ENCODE peak calls at places on chromosomes 1 and 21, in ten cellular contexts. One of them, this sample, is unnamed.

GRCh38 chr1:8706995-8707396 is 110.4 kb downstream of the RERE start:
- DNase-seq in mucosa of descending colon: no peak
- DNase-seq in AG09309: no peak
- DNase-seq in ovary: no peak
- DNase-seq in fibroblast of villous mesenchyme: peak
- DNase-seq in GM06990: no peak
- DNase-seq in fibroblast of mammary gland: no peak
- DNase-seq in mesothelial cell of epicardium: no peak
- DNase-seq in upper lobe of right lung: no peak
- DNase-seq in ascending aorta: no peak
- DNase-seq in this sample: no peak

GRCh38 chr21:45364464-45365185 is 40.3 kb upstream of the COL18A1 start:
- DNase-seq in mucosa of descending colon: peak
- DNase-seq in AG09309: no peak
- DNase-seq in ovary: no peak
- DNase-seq in fibroblast of villous mesenchyme: peak
- DNase-seq in GM06990: no peak
- DNase-seq in fibroblast of mammary gland: peak
- DNase-seq in mesothelial cell of epicardium: no peak
- DNase-seq in upper lobe of right lung: no peak
- DNase-seq in ascending aorta: peak
- DNase-seq in this sample: no peak

GRCh38 chr1:92879316-92879968 is 47.6 kb downstream of the RPL5 start:
- DNase-seq in mucosa of descending colon: no peak
- DNase-seq in AG09309: no peak
- DNase-seq in ovary: no peak
- DNase-seq in fibroblast of villous mesenchyme: no peak
- DNase-seq in GM06990: no peak
- DNase-seq in fibroblast of mammary gland: no peak
- DNase-seq in mesothelial cell of epicardium: no peak
- DNase-seq in upper lobe of right lung: no peak
- DNase-seq in ascending aorta: no peak
- DNase-seq in this sample: no peak

GRCh38 chr1:178283409-178283808 is 189.5 kb downstream of the RASAL2 start:
- DNase-seq in mucosa of descending colon: no peak
- DNase-seq in AG09309: no peak
- DNase-seq in ovary: no peak
- DNase-seq in fibroblast of villous mesenchyme: peak
- DNase-seq in GM06990: no peak
- DNase-seq in fibroblast of mammary gland: peak
- DNase-seq in mesothelial cell of epicardium: no peak
- DNase-seq in upper lobe of right lung: peak
- DNase-seq in ascending aorta: no peak
- DNase-seq in this sample: no peak

GRCh38 chr1:70509996-70510876 is 99.2 kb downstream of the CTH start:
- DNase-seq in mucosa of descending colon: peak
- DNase-seq in AG09309: peak
- DNase-seq in ovary: no peak
- DNase-seq in fibroblast of villous mesenchyme: peak
- DNase-seq in GM06990: no peak
- DNase-seq in fibroblast of mammary gland: peak
- DNase-seq in mesothelial cell of epicardium: no peak
- DNase-seq in upper lobe of right lung: no peak
- DNase-seq in ascending aorta: no peak
- DNase-seq in this sample: no peak

GRCh38 chr1:83839566-83840173 is 159.3 kb downstream of the TTLL7 start:
- DNase-seq in mucosa of descending colon: no peak
- DNase-seq in AG09309: peak
- DNase-seq in ovary: no peak
- DNase-seq in fibroblast of villous mesenchyme: peak
- DNase-seq in GM06990: no peak
- DNase-seq in fibroblast of mammary gland: peak
- DNase-seq in mesothelial cell of epicardium: no peak
- DNase-seq in upper lobe of right lung: no peak
- DNase-seq in ascending aorta: no peak
- DNase-seq in this sample: no peak

GRCh38 chr1:236636017-236636416 is 31.7 kb upstream of the HEATR1 start:
- DNase-seq in mucosa of descending colon: no peak
- DNase-seq in AG09309: no peak
- DNase-seq in ovary: no peak
- DNase-seq in fibroblast of villous mesenchyme: no peak
- DNase-seq in GM06990: no peak
- DNase-seq in fibroblast of mammary gland: no peak
- DNase-seq in mesothelial cell of epicardium: no peak
- DNase-seq in upper lobe of right lung: no peak
- DNase-seq in ascending aorta: no peak
- DNase-seq in this sample: no peak

GRCh38 chr1:190320952-190321351 is 156.7 kb downstream of the BRINP3 start:
- DNase-seq in mucosa of descending colon: no peak
- DNase-seq in AG09309: no peak
- DNase-seq in ovary: no peak
- DNase-seq in fibroblast of villous mesenchyme: peak
- DNase-seq in GM06990: no peak
- DNase-seq in fibroblast of mammary gland: no peak
- DNase-seq in mesothelial cell of epicardium: no peak
- DNase-seq in upper lobe of right lung: no peak
- DNase-seq in ascending aorta: no peak
- DNase-seq in this sample: no peak

GRCh38 chr1:110509655-110510054 is 9.3 kb downstream of the KCNA10 start:
- DNase-seq in mucosa of descending colon: no peak
- DNase-seq in AG09309: no peak
- DNase-seq in ovary: no peak
- DNase-seq in fibroblast of villous mesenchyme: no peak
- DNase-seq in GM06990: no peak
- DNase-seq in fibroblast of mammary gland: no peak
- DNase-seq in mesothelial cell of epicardium: no peak
- DNase-seq in upper lobe of right lung: no peak
- DNase-seq in ascending aorta: no peak
- DNase-seq in this sample: no peak

GRCh38 chr21:45985471-45986315 is 4.1 kb downstream of the COL6A1 start:
- DNase-seq in mucosa of descending colon: no peak
- DNase-seq in AG09309: no peak
- DNase-seq in ovary: peak
- DNase-seq in fibroblast of villous mesenchyme: no peak
- DNase-seq in GM06990: peak
- DNase-seq in fibroblast of mammary gland: no peak
- DNase-seq in mesothelial cell of epicardium: no peak
- DNase-seq in upper lobe of right lung: peak
- DNase-seq in ascending aorta: no peak
- DNase-seq in this sample: no peak

GRCh38 chr21:46418265-46418946 is 40.3 kb upstream of the DIP2A start:
- DNase-seq in mucosa of descending colon: no peak
- DNase-seq in AG09309: no peak
- DNase-seq in ovary: no peak
- DNase-seq in fibroblast of villous mesenchyme: no peak
- DNase-seq in GM06990: no peak
- DNase-seq in fibroblast of mammary gland: no peak
- DNase-seq in mesothelial cell of epicardium: no peak
- DNase-seq in upper lobe of right lung: no peak
- DNase-seq in ascending aorta: no peak
- DNase-seq in this sample: no peak

GRCh38 chr1:53826367-53826766 is 11.7 kb downstream of the NDC1 start:
- DNase-seq in mucosa of descending colon: no peak
- DNase-seq in AG09309: peak
- DNase-seq in ovary: no peak
- DNase-seq in fibroblast of villous mesenchyme: peak
- DNase-seq in GM06990: no peak
- DNase-seq in fibroblast of mammary gland: peak
- DNase-seq in mesothelial cell of epicardium: no peak
- DNase-seq in upper lobe of right lung: no peak
- DNase-seq in ascending aorta: no peak
- DNase-seq in this sample: no peak

GRCh38 chr1:230682882-230683610 is 30.9 kb downstream of the AGT start:
- DNase-seq in mucosa of descending colon: no peak
- DNase-seq in AG09309: peak
- DNase-seq in ovary: no peak
- DNase-seq in fibroblast of villous mesenchyme: no peak
- DNase-seq in GM06990: no peak
- DNase-seq in fibroblast of mammary gland: peak
- DNase-seq in mesothelial cell of epicardium: no peak
- DNase-seq in upper lobe of right lung: no peak
- DNase-seq in ascending aorta: no peak
- DNase-seq in this sample: no peak

GRCh38 chr1:107135466-107135865 is 5.4 kb upstream of the NTNG1 start:
- DNase-seq in mucosa of descending colon: peak
- DNase-seq in AG09309: no peak
- DNase-seq in ovary: no peak
- DNase-seq in fibroblast of villous mesenchyme: peak
- DNase-seq in GM06990: no peak
- DNase-seq in fibroblast of mammary gland: peak
- DNase-seq in mesothelial cell of epicardium: peak
- DNase-seq in upper lobe of right lung: no peak
- DNase-seq in ascending aorta: no peak
- DNase-seq in this sample: peak
- TF ChIP-seq CTCF in mucosa of descending colon: no peak
- TF ChIP-seq CTCF in AG09309: no peak
- TF ChIP-seq CTCF in ovary: no peak
- TF ChIP-seq CTCF in fibroblast of villous mesenchyme: no peak
- TF ChIP-seq CTCF in GM06990: no peak
- TF ChIP-seq CTCF in fibroblast of mammary gland: no peak
- TF ChIP-seq CTCF in mesothelial cell of epicardium: no peak
- TF ChIP-seq CTCF in upper lobe of right lung: no peak
- TF ChIP-seq CTCF in ascending aorta: no peak
- TF ChIP-seq CTCF in this sample: no peak

GRCh38 chr1:183580281-183580682 is 10.0 kb downstream of the NCF2 start:
- DNase-seq in mucosa of descending colon: peak
- DNase-seq in AG09309: no peak
- DNase-seq in ovary: no peak
- DNase-seq in fibroblast of villous mesenchyme: peak
- DNase-seq in GM06990: no peak
- DNase-seq in fibroblast of mammary gland: peak
- DNase-seq in mesothelial cell of epicardium: no peak
- DNase-seq in upper lobe of right lung: no peak
- DNase-seq in ascending aorta: peak
- DNase-seq in this sample: no peak
- TF ChIP-seq CTCF in mucosa of descending colon: no peak
- TF ChIP-seq CTCF in AG09309: peak
- TF ChIP-seq CTCF in ovary: no peak
- TF ChIP-seq CTCF in fibroblast of villous mesenchyme: no peak
- TF ChIP-seq CTCF in GM06990: peak
- TF ChIP-seq CTCF in fibroblast of mammary gland: peak
- TF ChIP-seq CTCF in mesothelial cell of epicardium: no peak
- TF ChIP-seq CTCF in upper lobe of right lung: no peak
- TF ChIP-seq CTCF in ascending aorta: no peak
- TF ChIP-seq CTCF in this sample: peak

DNA sequence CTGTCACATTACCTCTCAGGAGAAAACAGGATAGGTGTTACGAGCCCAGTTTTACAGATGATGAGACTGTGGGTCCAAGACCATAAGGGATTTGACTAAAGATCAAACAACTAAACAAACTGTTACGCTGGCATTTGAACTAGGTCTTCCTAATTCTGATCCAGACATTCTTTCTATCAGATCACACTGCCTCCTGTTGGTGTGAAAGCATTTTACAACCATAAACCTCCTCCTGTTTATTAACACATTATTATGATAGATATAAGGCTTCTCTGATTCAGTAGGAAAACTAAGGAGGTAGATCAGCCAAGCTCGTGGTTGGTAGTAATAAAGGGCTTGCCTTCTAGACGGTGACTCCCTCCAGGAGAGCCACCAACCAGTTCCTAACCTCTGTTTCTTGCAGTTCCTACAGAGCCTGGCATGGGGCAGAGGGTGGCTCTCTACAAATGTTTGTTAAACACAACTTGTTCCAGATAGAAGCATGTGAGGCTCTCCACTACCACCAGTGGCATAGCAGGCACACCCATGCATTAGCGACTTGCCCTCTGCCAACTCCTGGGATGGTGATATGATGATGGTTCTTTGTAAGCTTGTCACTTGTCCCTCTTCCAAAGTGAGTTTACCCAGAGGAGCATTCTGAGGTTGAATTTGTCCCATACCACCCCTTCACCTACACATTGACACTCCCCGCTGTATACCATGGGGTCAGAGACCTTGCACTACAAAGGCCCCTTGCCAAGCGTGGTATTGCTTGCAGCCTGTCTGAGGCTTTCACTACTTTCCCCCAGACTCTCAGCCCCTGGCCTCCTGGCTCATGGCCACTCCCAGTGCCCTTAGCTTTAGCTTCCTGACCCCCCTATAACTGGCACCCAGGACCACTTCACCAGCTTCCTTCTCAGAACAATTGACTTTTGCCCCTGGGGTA is 96.4 kb upstream of the HOOK1 start:
- DNase-seq in mucosa of descending colon: peak
- DNase-seq in AG09309: no peak
- DNase-seq in ovary: no peak
- DNase-seq in fibroblast of villous mesenchyme: no peak
- DNase-seq in GM06990: no peak
- DNase-seq in fibroblast of mammary gland: peak
- DNase-seq in mesothelial cell of epicardium: no peak
- DNase-seq in upper lobe of right lung: no peak
- DNase-seq in ascending aorta: no peak
- DNase-seq in this sample: no peak
- TF ChIP-seq CTCF in mucosa of descending colon: no peak
- TF ChIP-seq CTCF in AG09309: no peak
- TF ChIP-seq CTCF in ovary: no peak
- TF ChIP-seq CTCF in fibroblast of villous mesenchyme: peak
- TF ChIP-seq CTCF in GM06990: peak
- TF ChIP-seq CTCF in fibroblast of mammary gland: peak
- TF ChIP-seq CTCF in mesothelial cell of epicardium: peak
- TF ChIP-seq CTCF in upper lobe of right lung: peak
- TF ChIP-seq CTCF in ascending aorta: no peak
- TF ChIP-seq CTCF in this sample: peak

GRCh38 chr1:203140076-203140475 is 12.6 kb downstream of the ADORA1 start:
- DNase-seq in mucosa of descending colon: no peak
- DNase-seq in AG09309: no peak
- DNase-seq in ovary: no peak
- DNase-seq in fibroblast of villous mesenchyme: no peak
- DNase-seq in GM06990: no peak
- DNase-seq in fibroblast of mammary gland: no peak
- DNase-seq in mesothelial cell of epicardium: no peak
- DNase-seq in upper lobe of right lung: no peak
- DNase-seq in ascending aorta: no peak
- DNase-seq in this sample: no peak

GRCh38 chr1:203133969-203134725 is 6.6 kb downstream of the ADORA1 start:
- DNase-seq in mucosa of descending colon: no peak
- DNase-seq in AG09309: no peak
- DNase-seq in ovary: no peak
- DNase-seq in fibroblast of villous mesenchyme: peak
- DNase-seq in GM06990: no peak
- DNase-seq in fibroblast of mammary gland: peak
- DNase-seq in mesothelial cell of epicardium: no peak
- DNase-seq in upper lobe of right lung: peak
- DNase-seq in ascending aorta: no peak
- DNase-seq in this sample: no peak

GRCh38 chr1:203137324-203137723 is 9.8 kb downstream of the ADORA1 start:
- DNase-seq in mucosa of descending colon: no peak
- DNase-seq in AG09309: no peak
- DNase-seq in ovary: no peak
- DNase-seq in fibroblast of villous mesenchyme: no peak
- DNase-seq in GM06990: no peak
- DNase-seq in fibroblast of mammary gland: no peak
- DNase-seq in mesothelial cell of epicardium: no peak
- DNase-seq in upper lobe of right lung: no peak
- DNase-seq in ascending aorta: no peak
- DNase-seq in this sample: no peak

GRCh38 chr1:203135636-203136305 is 8.2 kb downstream of the ADORA1 start:
- DNase-seq in mucosa of descending colon: no peak
- DNase-seq in AG09309: no peak
- DNase-seq in ovary: no peak
- DNase-seq in fibroblast of villous mesenchyme: no peak
- DNase-seq in GM06990: no peak
- DNase-seq in fibroblast of mammary gland: no peak
- DNase-seq in mesothelial cell of epicardium: no peak
- DNase-seq in upper lobe of right lung: peak
- DNase-seq in ascending aorta: no peak
- DNase-seq in this sample: no peak

GRCh38 chr1:203136409-203137042 is 9.0 kb downstream of the ADORA1 start:
- DNase-seq in mucosa of descending colon: no peak
- DNase-seq in AG09309: no peak
- DNase-seq in ovary: no peak
- DNase-seq in fibroblast of villous mesenchyme: no peak
- DNase-seq in GM06990: no peak
- DNase-seq in fibroblast of mammary gland: no peak
- DNase-seq in mesothelial cell of epicardium: no peak
- DNase-seq in upper lobe of right lung: no peak
- DNase-seq in ascending aorta: no peak
- DNase-seq in this sample: no peak
- TF ChIP-seq CTCF in mucosa of descending colon: no peak
- TF ChIP-seq CTCF in AG09309: no peak
- TF ChIP-seq CTCF in ovary: no peak
- TF ChIP-seq CTCF in fibroblast of villous mesenchyme: no peak
- TF ChIP-seq CTCF in GM06990: no peak
- TF ChIP-seq CTCF in fibroblast of mammary gland: no peak
- TF ChIP-seq CTCF in mesothelial cell of epicardium: no peak
- TF ChIP-seq CTCF in upper lobe of right lung: no peak
- TF ChIP-seq CTCF in ascending aorta: no peak
- TF ChIP-seq CTCF in this sample: peak

This sample was measured in progenitor cell of endocrine pancreas.